ENCODE peak calls at places on chromosomes 5 and 9, in nine cellular contexts. D is uterus, T is astrocyte, B is testis, V is heart left ventricle, N is cardiac muscle cell, M is pancreas, J is Peyer's patch, O is thyroid gland. H is an unnamed sample. For H3K27me3, the result is how much of the 10 kb centered on the place peaks cover.

GRCh38 chr5:124774002-124774318 is 27.5 kb upstream of the ZNF608 start:
- DNase-seq in D (no peak), M (no peak), N (no peak), O (no peak), T (no peak), B (no peak), J (no peak), V (no peak), H (no peak)

GRCh38 chr5:169595172-169595820 is 11.7 kb downstream of the SPDL1 start:
- DNase-seq in V (no peak), D (no peak), T (no peak), N (no peak), B (no peak), O (no peak), J (no peak), M (no peak), H (no peak)

GRCh38 chr9:77132991-77133390 is 44.3 kb upstream of the VPS13A start:
- DNase-seq in D (no peak), J (no peak), O (no peak), V (no peak), T (no peak), M (no peak), N (no peak), B (no peak), H (no peak)

GRCh38 chr5:28707706-28708105 is 1669.3 kb upstream of the CDH9 start:
- DNase-seq in D (no peak), N (no peak), T (no peak), B (no peak), V (no peak), J (no peak), O (no peak), M (no peak), H (no peak)

GRCh38 chr5:76788362-76788761 is 30.5 kb upstream of the F2RL1 start:
- DNase-seq in B (no peak), D (no peak), N (no peak), V (no peak), O (no peak), M (peak), T (no peak), J (no peak), H (no peak)

GRCh38 chr5:135582099-135582781 is 3.4 kb upstream of the CXCL14 start:
- DNase-seq in M (no peak), N (no peak), B (no peak), V (no peak), T (no peak), J (no peak), D (no peak), O (no peak), H (no peak)

GRCh38 chr9:37523916-37524315 is 38.2 kb downstream of the POLR1E start:
- DNase-seq in T (no peak), B (no peak), V (no peak), J (no peak), M (no peak), O (no peak), N (no peak), D (no peak), H (no peak)

GRCh38 chr9:5455181-5455580 is 4.8 kb downstream of the CD274 start:
- DNase-seq in N (no peak), D (no peak), O (no peak), J (no peak), B (no peak), V (no peak), M (no peak), T (peak), H (no peak)

GRCh38 chr5:6508931-6509330 is 60.3 kb downstream of the UBE2QL1 start:
- DNase-seq in J (no peak), D (no peak), M (no peak), V (no peak), T (no peak), O (peak), B (no peak), N (no peak), H (no peak)

GRCh38 chr9:133733421-133734250 is 4.5 kb downstream of the SARDH start:
- DNase-seq in B (peak), O (no peak), M (peak), J (no peak), V (no peak), T (no peak), D (no peak), N (no peak), H (no peak)

GRCh38 chr9:93427655-93428379 is 23.7 kb upstream of the FAM120A start:
- DNase-seq in O (no peak), B (no peak), J (no peak), D (no peak), V (no peak), N (no peak), M (no peak), T (no peak), H (no peak)

GRCh38 chr9:121916008-121916407 is 177.1 kb downstream of the TTLL11 start:
- DNase-seq in D (no peak), B (no peak), N (no peak), V (no peak), O (no peak), J (no peak), T (peak), M (no peak), H (no peak)

GRCh38 chr9:81814794-81815464 is 113.3 kb upstream of the SPATA31D4 start:
- DNase-seq in M (no peak), D (no peak), O (no peak), N (peak), B (no peak), T (peak), J (no peak), V (no peak), H (no peak)

GRCh38 chr9:121768416-121769015 is 117.1 kb downstream of the DAB2IP start:
- DNase-seq in V (no peak), T (no peak), D (no peak), N (no peak), J (no peak), M (no peak), O (no peak), B (no peak), H (no peak)

GRCh38 chr5:135038829-135039525 is 4.9 kb upstream of the PITX1 start:
- DNase-seq in T (no peak), M (no peak), O (no peak), N (no peak), B (no peak), D (no peak), V (no peak), J (no peak), H (no peak)

GRCh38 chr5:98755406-98755805 is 18.1 kb upstream of the RGMB start:
- DNase-seq in N (no peak), M (no peak), B (no peak), J (no peak), D (no peak), V (no peak), O (no peak), T (peak), H (no peak)

GRCh38 chr5:134242146-134242545 is 16.3 kb upstream of the PPP2CA start:
- DNase-seq in B (peak), J (no peak), M (no peak), N (no peak), V (peak), O (no peak), D (peak), T (peak), H (peak)

GRCh38 chr5:116442095-116442534 is 132.5 kb downstream of the SEMA6A start:
- DNase-seq in T (peak), O (peak), V (peak), D (no peak), M (peak), J (no peak), N (no peak), B (no peak), H (no peak)

GRCh38 chr5:137345396-137345795 is 153.7 kb downstream of the SPOCK1 start:
- DNase-seq in T (no peak), O (no peak), N (no peak), J (no peak), D (no peak), M (no peak), B (no peak), V (no peak), H (no peak)

DNA sequence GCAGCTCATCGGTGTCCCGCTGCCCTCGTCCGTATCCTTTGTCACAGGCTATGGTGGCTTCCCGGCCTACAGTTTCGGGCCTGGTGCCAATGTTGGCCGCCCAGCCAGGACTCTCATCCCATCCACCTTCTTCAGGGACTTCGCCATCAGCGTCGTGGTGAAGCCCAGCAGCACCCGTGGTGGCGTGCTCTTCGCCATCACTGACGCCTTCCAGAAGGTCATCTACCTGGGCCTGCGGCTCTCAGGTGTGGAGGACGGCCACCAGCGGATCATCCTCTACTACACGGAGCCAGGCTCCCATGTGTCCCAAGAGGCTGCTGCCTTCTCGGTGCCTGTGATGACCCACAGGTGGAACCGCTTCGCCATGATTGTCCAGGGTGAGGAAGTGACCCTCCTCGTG is 41.9 kb downstream of the COL15A1 start:
- DNase-seq in D (no peak), N (no peak), M (no peak), J (no peak), T (no peak), B (no peak), O (no peak), V (no peak), H (no peak)
- H3K27me3 ChIP-seq in D (under half), N (under half), M (under half), J (under half), T (under half), B (under half), O (under half), V (under half), H (under half)

DNA sequence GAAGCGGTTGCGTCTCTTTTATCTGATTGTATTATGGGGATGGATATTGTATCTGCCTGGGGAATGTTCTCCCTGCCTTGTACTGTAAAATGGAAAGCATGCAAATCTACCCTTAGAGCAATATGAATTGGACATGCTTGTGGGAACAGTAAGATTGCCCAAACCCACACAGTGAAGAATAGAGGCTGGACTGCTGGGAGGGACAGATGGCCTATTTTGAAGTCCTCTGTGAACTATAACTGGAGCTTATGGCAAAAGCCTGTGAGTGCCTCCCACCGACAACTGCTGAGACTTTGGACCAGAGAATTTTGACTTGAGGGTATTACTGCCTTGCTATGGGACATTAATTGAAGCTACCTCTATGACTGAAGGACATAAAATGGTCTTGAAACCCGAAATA is 168.9 kb downstream of the ERCC6L2 start:
- DNase-seq in D (no peak), M (no peak), B (no peak), O (no peak), T (no peak), N (no peak), J (no peak), V (no peak), H (no peak)
- TF ChIP-seq CTCF in D (no peak), M (no peak), B (no peak), O (no peak), T (no peak), N (no peak), J (no peak), V (no peak), H (no peak)

GRCh38 chr9:1996156-1996555 is 19.0 kb upstream of the SMARCA2 start:
- DNase-seq in V (no peak), J (no peak), O (no peak), N (no peak), B (no peak), T (no peak), D (no peak), M (no peak), H (no peak)
- H3K27me3 ChIP-seq in V (under half), J (under half), O (under half), N (under half), B (under half), T (under half), D (under half), M (under half), H (under half)

DNA sequence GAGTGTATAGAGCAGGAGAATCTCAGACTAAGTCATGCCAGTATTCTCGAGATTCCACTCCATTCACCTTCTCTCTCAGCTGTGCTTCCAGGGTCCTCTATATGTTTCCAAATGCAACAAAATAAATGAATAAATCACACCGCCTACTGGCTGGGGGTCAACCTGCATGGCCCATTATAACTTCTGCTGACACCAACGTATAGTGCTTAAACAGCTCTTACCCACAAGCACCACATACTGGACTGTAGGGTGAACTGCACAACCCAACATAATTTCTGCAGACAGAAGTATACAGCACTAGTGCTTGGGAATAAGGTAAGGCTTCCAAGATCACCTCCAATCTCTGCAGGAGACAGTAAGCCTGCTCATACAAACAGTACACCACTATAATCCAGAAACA is 33.1 kb upstream of the HTR4 start:
- DNase-seq in V (no peak), D (no peak), N (peak), T (no peak), O (no peak), M (peak), B (no peak), J (no peak), H (no peak)
- TF ChIP-seq CTCF in V (no peak), D (no peak), N (peak), T (peak), O (no peak), M (no peak), B (no peak), J (no peak), H (peak)

GRCh38 chr5:64453405-64453804 is 52.4 kb upstream of the RGS7BP start:
- DNase-seq in D (no peak), B (no peak), N (no peak), T (no peak), J (no peak), V (no peak), O (no peak), M (no peak), H (no peak)

DNA sequence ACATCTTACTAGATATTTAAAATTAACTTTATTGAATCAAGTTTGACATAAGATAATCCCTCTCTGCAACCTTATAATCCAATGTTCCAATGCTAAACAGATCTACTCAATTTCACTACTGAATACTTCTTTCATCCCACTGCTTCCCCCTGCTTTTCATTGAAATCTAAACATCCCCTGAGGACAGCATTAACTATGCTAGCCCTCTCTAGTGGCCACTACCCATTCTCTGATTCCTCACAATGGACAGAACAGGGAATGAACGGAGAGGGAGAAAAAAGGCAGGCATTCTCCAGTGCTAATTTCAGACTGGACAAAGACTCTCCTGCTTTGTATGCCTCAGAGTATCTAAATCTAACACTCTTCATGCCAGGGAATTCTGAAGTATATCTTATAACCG is 54.3 kb upstream of the RGS7BP start:
- DNase-seq in O (no peak), V (no peak), J (no peak), T (no peak), M (no peak), D (no peak), B (no peak), N (no peak), H (no peak)
- H3K27me3 ChIP-seq in O (under half), V (under half), J (under half), T (under half), M (under half), D (under half), B (under half), N (under half), H (under half)

GRCh38 chr9:28073278-28073677 is 500.0 kb upstream of the C9orf72 start:
- DNase-seq in N (peak), J (no peak), T (peak), M (peak), V (peak), D (no peak), O (peak), B (peak), H (no peak)
- TF ChIP-seq CTCF in N (peak), J (no peak), T (peak), M (peak), V (peak), D (no peak), O (peak), B (peak), H (peak)

GRCh38 chr5:132828846-132829494 is 1.5 kb downstream of the SHROOM1 start:
- DNase-seq in D (no peak), M (no peak), O (peak), V (no peak), B (no peak), N (no peak), T (no peak), J (no peak), H (no peak)
- H3K27me3 ChIP-seq in D (under half), M (under half), O (under half), V (under half), B (under half), N (half or more), T (under half), J (under half), H (under half)

GRCh38 chr9:109143881-109144562 is 23.0 kb downstream of the FRRS1L start:
- DNase-seq in V (no peak), M (no peak), O (no peak), B (no peak), D (no peak), J (no peak), N (no peak), T (peak), H (no peak)
- TF ChIP-seq CTCF in V (no peak), M (no peak), O (no peak), B (no peak), D (no peak), J (no peak), N (peak), T (peak), H (peak)

H was measured in AG04450.